ENCODE peak calls at places on chromosomes 11 and 22, in four cellular contexts. C is neural progenitor cell, B is neuronal stem cell, Q is uterus. U is an unnamed sample.

GRCh38 chr11:43579171-43579918 is 101.2 kb upstream of the HSD17B12 start:
- DNase-seq in C (peak; percentile 79), B (no peak), Q (no peak), U (no peak)

GRCh38 chr11:65014146-65014960 is at the start of gene ARL2:
- DNase-seq in B (no peak), C (no peak), Q (no peak), U (no peak)

GRCh38 chr11:115921540-115921939 is 417.3 kb upstream of the CADM1 start:
- DNase-seq in B (no peak), C (no peak), Q (no peak), U (no peak)

GRCh38 chr11:48103621-48104561 is 112.7 kb upstream of the OR4B1 start:
- DNase-seq in Q (no peak), B (no peak), C (no peak), U (no peak)

GRCh38 chr11:47269002-47269828 is 718 bp upstream of the MADD start:
- DNase-seq in Q (peak; percentile 90), B (peak; percentile 87), C (peak; percentile 96), U (peak; percentile 95)

GRCh38 chr11:43933608-43934358 is 8.7 kb upstream of the C11orf96 start:
- DNase-seq in B (no peak), Q (no peak), C (peak; percentile 37), U (no peak)

GRCh38 chr11:111447931-111448330 is 64.3 kb downstream of the BTG4 start:
- DNase-seq in B (no peak), Q (no peak), C (no peak), U (no peak)

GRCh38 chr11:113555071-113555739 is 80.0 kb upstream of the DRD2 start:
- DNase-seq in B (no peak), Q (no peak), C (no peak), U (no peak)

GRCh38 chr11:64892411-64892831 is 14.0 kb upstream of the EHD1 start:
- DNase-seq in C (no peak), Q (no peak), B (no peak), U (no peak)

GRCh38 chr11:96376796-96377195 is 12.9 kb downstream of the CCDC82 start:
- DNase-seq in B (no peak), C (no peak), Q (no peak), U (no peak)

GRCh38 chr11:110463153-110463552 is 33.4 kb downstream of the FDX1 start:
- DNase-seq in Q (peak; percentile 56), C (peak; percentile 69), B (peak; percentile 23), U (peak; percentile 61)

GRCh38 chr22:29112680-29113079 is 39.8 kb downstream of the KREMEN1 start:
- DNase-seq in B (no peak), Q (no peak), C (no peak), U (no peak)

GRCh38 chr22:19287076-19287724 is 4.3 kb downstream of the CLTCL1 start:
- DNase-seq in Q (no peak), C (peak; percentile 62), B (no peak), U (no peak)

GRCh38 chr11:783581-784015 is 6.3 kb downstream of the CEND1 start:
- DNase-seq in B (peak; percentile 70), Q (peak; percentile 79), C (peak; percentile 94), U (peak; percentile 89)

DNA sequence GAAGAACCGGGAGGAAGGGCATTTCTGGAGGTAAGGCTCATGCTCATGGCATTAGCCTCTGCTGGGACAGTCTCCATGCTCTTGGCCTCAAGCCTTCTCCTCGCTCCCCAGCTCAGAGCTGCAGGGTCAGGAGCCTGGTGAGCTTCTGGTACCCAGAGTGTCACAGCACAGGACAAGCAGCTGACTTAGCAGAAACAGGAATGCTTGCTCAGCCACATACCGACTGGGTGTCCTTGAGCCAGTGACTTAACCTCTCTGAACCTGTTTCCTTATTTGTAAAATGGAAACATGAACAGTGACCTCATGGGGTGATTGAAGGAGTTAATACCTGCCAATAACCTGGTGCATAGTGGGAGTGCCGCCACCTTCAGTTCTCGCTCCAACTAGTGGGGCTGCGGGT is 68.1 kb upstream of the RASD2 start:
- DNase-seq in Q (no peak), C (no peak), B (no peak), U (no peak)
- H3K4me3 ChIP-seq in Q (no peak overlapping the region), C (no peak overlapping the region), B (no peak overlapping the region), U (no peak overlapping the region)

GRCh38 chr22:40212126-40212525 is 34.4 kb downstream of the TNRC6B start:
- DNase-seq in C (no peak), Q (no peak), B (no peak), U (no peak)

GRCh38 chr22:40213478-40213877 is 35.8 kb downstream of the TNRC6B start:
- DNase-seq in Q (no peak), B (no peak), C (no peak), U (no peak)

GRCh38 chr22:40218152-40218551 is 40.4 kb downstream of the TNRC6B start:
- DNase-seq in C (no peak), Q (no peak), B (no peak), U (no peak)

GRCh38 chr22:40216041-40216756 is 38.5 kb downstream of the TNRC6B start:
- DNase-seq in Q (no peak), B (no peak), C (no peak), U (no peak)

DNA sequence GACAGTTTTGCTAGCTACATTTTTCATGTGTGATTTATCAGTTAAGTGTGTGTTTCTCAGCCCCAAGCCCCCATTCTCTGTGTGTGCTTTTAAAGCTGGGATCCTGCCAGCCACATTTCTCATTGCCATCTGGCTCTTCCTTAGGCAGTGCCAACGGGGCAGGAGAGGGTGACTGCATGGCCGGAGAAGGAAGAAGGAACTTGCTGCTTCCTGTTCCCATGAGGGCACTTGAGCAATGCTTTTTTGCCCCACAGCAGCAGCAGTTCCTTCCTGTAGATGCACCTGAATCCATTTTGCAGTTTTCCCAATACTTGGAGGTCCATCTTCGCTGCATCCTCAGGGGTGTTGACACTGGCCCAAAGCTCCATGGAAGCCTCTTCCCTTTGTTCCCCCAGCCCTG is 37.5 kb downstream of the TNRC6B start:
- DNase-seq in Q (no peak), C (no peak), B (no peak), U (peak; percentile 68)
- H3K4me1 ChIP-seq in Q (peaks cover 6% of the 10 kb centered on the region), C (peaks cover 17% of the 10 kb centered on the region), B (peaks cover 9% of the 10 kb centered on the region), U (peaks cover 56% of the 10 kb centered on the region)

GRCh38 chr11:16001899-16002426 is 354.4 kb downstream of the SOX6 start:
- DNase-seq in B (peak; percentile 18), Q (no peak), C (peak; percentile 62), U (peak; percentile 48)
- H3K4me3 ChIP-seq in B (no peak overlapping the region), Q (no peak overlapping the region), C (no peak overlapping the region), U (no peak overlapping the region)

DNA sequence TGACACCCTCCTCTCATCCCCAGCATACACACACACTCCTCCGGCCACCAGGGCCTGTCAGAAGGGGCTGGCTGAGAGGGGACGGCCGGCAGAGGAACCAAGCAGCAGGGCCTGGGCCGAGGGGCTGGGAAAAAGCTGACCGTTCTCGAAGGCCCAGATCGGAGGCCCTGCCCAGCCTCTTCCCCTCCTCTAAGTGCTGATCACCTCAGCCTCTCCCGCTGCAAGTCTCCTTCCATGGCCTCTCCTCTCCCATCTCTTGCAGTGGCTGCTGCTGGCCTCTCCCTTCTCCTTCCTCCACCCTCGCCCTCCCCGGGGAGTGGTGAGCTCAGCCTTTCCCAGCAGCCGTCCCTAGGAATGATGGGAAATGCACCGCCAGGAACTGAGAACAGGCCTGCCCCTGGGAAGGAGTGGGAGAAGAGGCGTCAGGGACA is 39.6 kb downstream of the ARRB1 start:
- DNase-seq in B (no peak), C (no peak), Q (peak; percentile 80), U (no peak)
- H3K4me1 ChIP-seq in B (peaks cover 10% of the 10 kb centered on the region), C (no peaks in the 10 kb centered on the region), Q (peaks cover 4% of the 10 kb centered on the region), U (peaks cover 96% of the 10 kb centered on the region)

GRCh38 chr11:72724021-72724561 is 28.1 kb downstream of the ARAP1 start:
- DNase-seq in B (no peak), C (no peak), Q (no peak), U (no peak)

GRCh38 chr11:72723508-72723907 is 28.7 kb downstream of the ARAP1 start:
- DNase-seq in C (no peak), Q (no peak), B (no peak), U (no peak)

GRCh38 chr11:72725731-72726042 is 26.5 kb downstream of the ARAP1 start:
- DNase-seq in C (no peak), B (no peak), Q (no peak), U (no peak)

GRCh38 chr11:72726266-72727220 is 25.7 kb downstream of the ARAP1 start:
- DNase-seq in Q (no peak), C (no peak), B (no peak), U (peak; percentile 50)

GRCh38 chr11:72724851-72725730 is 27.1 kb downstream of the ARAP1 start:
- DNase-seq in Q (peak; percentile 77), B (peak; percentile 79), C (peak; percentile 89), U (no peak)
- H3K4me3 ChIP-seq in Q (no peak overlapping the region), B (no peak overlapping the region), C (no peak overlapping the region), U (no peak overlapping the region)

DNA sequence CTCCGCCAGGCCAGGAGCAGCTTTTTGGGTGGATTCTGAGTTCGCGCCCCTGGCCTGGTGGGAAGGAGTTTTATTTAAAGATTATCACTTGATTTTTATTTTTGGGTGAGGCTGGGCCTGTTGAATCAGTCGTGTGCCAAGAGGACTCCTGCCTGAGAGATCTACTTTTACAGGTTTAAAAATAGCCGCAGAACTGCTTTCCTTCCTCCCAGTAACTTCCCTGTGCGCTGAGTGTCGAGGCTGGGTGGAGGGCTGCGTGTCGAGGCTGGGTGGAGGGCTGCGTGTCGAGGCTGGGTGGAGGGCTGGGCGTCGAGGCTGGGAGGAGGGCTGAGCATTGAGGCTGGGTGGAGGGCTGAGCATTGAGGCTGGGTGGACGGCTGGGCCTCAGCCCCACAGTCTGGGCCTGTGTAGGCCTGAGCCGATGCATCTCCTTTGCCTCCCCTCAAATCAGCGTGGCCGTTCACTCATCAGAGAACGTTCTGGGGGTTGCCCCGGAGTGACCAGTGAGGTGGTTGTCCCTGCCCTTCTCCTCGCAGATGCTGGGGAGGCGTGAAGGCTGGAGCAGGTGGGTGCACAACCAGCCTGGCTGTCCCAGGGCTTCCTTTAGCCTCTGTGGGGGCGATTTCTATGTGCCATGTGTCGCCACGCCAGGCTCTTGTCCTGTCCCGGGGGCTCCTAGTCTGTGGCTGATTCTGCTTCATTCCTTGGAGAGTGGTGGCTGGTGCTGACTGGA is 30.1 kb downstream of the GRAMD4 start:
- DNase-seq in B (no peak), C (no peak), Q (no peak), U (no peak)
- H3K4me1 ChIP-seq in B (peaks cover 8% of the 10 kb centered on the region), C (peaks cover 5% of the 10 kb centered on the region), Q (peaks cover 17% of the 10 kb centered on the region), U (peaks cover 23% of the 10 kb centered on the region)

GRCh38 chr11:35943761-35944502 is at the start of gene LDLRAD3:
- DNase-seq in Q (peak; percentile 85), C (peak; percentile 93), B (peak; percentile 83), U (peak; percentile 81)
- H3K4me3 ChIP-seq in Q (peak within 1 kb of the TSS; percentile 40), C (peak within 1 kb of the TSS; percentile 88), B (peak within 1 kb of the TSS; percentile 91), U (peak within 1 kb of the TSS; percentile 60)

GRCh38 chr11:120797133-120797532 is 226.8 kb upstream of the TBCEL start:
- DNase-seq in B (no peak), C (no peak), Q (no peak), U (no peak)
- H3K4me1 ChIP-seq in B (no peaks in the 10 kb centered on the region), C (peaks cover 20% of the 10 kb centered on the region), Q (no peaks in the 10 kb centered on the region), U (no peaks in the 10 kb centered on the region)

GRCh38 chr11:12005476-12005875 is 3.0 kb downstream of the DKK3 start:
- DNase-seq in B (no peak), Q (no peak), C (no peak), U (no peak)
- H3K4me3 ChIP-seq in B (no peak overlapping the region), Q (no peak overlapping the region), C (no peak overlapping the region), U (no peak overlapping the region)

U was measured in lower lobe of right lung.